ENCODE peak calls at places on chromosomes 4 and X, in five cellular contexts. R, U, O, S and D are unnamed samples. For H3K4me1, the result is how much of the 10 kb centered on the place peaks cover.

GRCh38 chr4:31844350-31844749 is 1124.2 kb downstream of the PCDH7 start:
- DNase-seq in S (no peak), R (no peak), U (no peak), O (no peak), D (no peak)

GRCh38 chrX:97639526-97639925 is 755.8 kb downstream of the RPA4 start:
- DNase-seq in S (no peak), O (no peak), R (peak), U (no peak), D (no peak)

GRCh38 chr4:13611283-13611842 is 16.2 kb downstream of the BOD1L1 start:
- DNase-seq in U (no peak), S (no peak), R (peak), O (no peak), D (no peak)

GRCh38 chrX:38095971-38096529 is 89.7 kb downstream of the SYTL5 start:
- DNase-seq in U (no peak), O (no peak), R (no peak), S (no peak), D (no peak)

GRCh38 chr4:165700855-165701254 is 172.2 kb upstream of the TLL1 start:
- DNase-seq in R (no peak), U (no peak), O (no peak), S (no peak), D (peak)

GRCh38 chr4:8771258-8771590 is 100.4 kb downstream of the HMX1 start:
- DNase-seq in O (peak), S (no peak), U (peak), R (no peak), D (peak)

GRCh38 chr4:7351014-7351413 is 83.7 kb downstream of the PSAPL1 start:
- DNase-seq in R (no peak), O (no peak), S (no peak), U (no peak), D (no peak)

GRCh38 chrX:72540318-72540717 is 32.3 kb downstream of the HDAC8 start:
- DNase-seq in U (no peak), O (no peak), S (no peak), R (no peak), D (no peak)

GRCh38 chr4:142262956-142263355 is 583.1 kb downstream of the INPP4B start:
- DNase-seq in U (no peak), S (no peak), R (no peak), O (no peak), D (no peak)

GRCh38 chr4:143348233-143349077 is 11.8 kb downstream of the GAB1 start:
- DNase-seq in S (no peak), U (no peak), O (no peak), R (no peak), D (peak)
- H3K4me1 ChIP-seq in S (under half), U (under half), O (under half), R (half or more), D (under half)

DNA sequence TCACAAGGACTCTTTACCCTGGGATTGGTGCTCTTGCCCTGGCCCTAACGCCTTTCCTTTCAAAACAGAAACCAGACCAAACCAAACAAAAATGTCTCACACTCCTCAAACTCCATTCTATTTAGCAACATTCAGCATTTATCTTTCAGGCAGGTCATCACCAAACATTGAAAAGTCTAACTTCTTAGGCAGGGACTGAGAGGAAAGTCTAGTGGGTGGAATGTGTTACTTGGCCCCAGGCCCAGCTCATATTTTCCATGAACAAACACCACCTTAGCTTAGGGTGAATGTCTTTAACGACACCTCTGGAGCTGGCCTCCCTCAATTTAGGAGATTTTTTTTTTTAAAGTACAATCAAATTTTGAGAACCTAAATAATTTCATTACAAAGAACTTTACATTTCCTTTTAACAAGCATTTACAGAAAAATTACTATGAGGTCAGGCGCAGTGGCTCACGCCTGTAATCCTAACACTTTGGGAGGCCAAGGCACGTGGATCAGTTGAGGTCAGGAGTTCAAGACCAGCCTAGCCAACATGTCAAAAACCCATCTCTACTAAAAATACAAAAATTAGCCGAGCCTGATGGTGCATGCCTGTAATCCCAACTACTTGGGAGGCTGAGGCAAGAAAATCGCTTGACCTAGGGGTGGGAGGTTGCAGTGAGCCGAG is 10.2 kb upstream of the N4BP2 start:
- DNase-seq in O (no peak), U (no peak), R (no peak), S (no peak), D (peak)
- TF ChIP-seq CTCF in O (no peak), U (no peak), R (no peak), S (no peak), D (peak)

DNA sequence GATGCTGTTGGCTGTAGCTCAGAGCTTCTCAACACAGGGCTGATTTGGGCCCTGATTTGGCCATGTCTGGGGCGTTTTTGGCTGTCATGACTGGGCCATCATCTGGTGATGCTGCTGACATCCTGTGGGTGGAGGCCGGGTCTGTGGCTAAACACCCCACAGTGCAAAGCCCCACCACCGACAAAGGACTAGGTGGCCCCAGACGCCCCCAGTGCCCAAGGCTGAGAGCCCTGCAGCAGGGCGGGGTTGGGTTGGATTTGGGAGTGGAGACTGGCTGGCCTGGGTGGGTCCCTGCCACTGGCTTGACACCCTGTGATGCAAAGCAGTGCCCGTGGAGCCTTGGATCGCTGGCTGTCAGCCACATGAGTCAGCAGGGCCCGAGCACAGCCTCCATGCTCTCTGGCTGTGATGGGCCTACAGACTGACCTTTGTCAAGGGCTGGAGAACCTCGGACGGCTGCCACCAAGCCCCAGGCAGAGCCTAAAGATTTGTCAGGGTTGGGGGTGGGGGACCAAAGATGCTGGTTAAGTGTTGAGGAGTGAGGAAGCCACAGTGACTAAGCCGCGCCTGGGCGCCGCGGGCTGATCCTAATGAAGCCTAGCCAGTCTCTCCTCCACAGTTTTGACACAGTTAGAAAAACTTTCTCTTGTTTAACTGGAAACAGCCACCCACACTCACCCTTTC is 28.3 kb downstream of the CYTL1 start:
- DNase-seq in R (no peak), O (peak), U (no peak), S (peak), D (no peak)
- H3K4me3 ChIP-seq in R (no peak), O (no peak), U (no peak), S (no peak), D (no peak)

GRCh38 chrX:134661295-134661694 is 3.0 kb upstream of the PLAC1 start:
- DNase-seq in O (no peak), R (no peak), U (no peak), S (no peak), D (no peak)
- H3K4me1 ChIP-seq in O (under half), R (under half), U (under half), S (under half), D (under half)

DNA sequence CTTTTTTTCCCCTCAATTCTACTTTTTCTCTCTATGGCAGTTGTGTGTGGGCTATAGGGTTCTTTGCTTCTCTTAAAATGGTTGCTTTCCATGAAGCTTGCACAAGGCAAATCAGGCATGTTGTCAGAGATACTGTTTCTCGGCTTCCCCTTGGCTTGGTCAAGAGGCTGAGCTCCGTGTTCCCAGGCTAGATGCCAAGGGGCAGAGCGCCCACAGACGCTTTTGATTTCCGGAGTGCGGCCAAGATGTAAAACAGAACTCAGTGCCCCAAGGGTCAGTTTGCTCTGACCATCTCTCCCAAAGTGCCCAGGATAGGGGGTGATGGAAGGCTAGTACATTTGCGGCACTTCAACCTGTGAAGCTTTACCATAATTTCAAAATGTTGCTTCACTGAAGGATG is 64.2 kb upstream of the DIPK2B start:
- DNase-seq in S (no peak), U (no peak), R (no peak), O (no peak), D (no peak)
- TF ChIP-seq CTCF in S (no peak), U (no peak), R (no peak), O (no peak), D (no peak)

DNA sequence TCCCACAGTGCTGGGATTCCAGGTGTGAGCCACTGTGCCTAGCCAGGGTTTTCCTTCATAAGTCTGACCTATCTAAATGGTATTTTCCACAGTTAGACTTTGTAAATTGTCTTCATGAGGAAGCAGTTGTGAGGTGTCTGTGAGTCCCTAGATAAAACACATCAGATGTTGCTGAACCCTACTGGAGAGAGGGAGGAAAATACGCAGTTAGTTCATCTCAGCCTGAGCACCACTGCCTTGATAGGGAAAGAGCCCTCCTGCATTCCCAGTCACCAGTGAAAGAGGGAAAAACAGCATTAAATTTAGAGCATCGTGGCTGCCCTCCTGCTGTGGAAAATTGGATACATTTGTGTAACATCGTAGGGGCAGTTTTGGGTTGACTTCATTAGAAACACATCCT is 31.7 kb upstream of the CLDN34 start:
- DNase-seq in R (no peak), S (no peak), O (no peak), U (no peak), D (no peak)
- H3K4me3 ChIP-seq in R (no peak), S (no peak), O (no peak), U (no peak), D (no peak)

GRCh38 chrX:44980883-44981282 is 107.9 kb downstream of the KDM6A start:
- DNase-seq in R (no peak), O (no peak), U (no peak), S (no peak), D (no peak)

GRCh38 chrX:44980403-44980802 is 107.4 kb downstream of the KDM6A start:
- DNase-seq in S (no peak), U (no peak), R (no peak), O (no peak), D (no peak)

GRCh38 chrX:44975666-44976263 is 102.8 kb downstream of the KDM6A start:
- DNase-seq in U (no peak), O (no peak), R (no peak), S (no peak), D (no peak)

GRCh38 chrX:44974462-44974861 is 101.5 kb downstream of the KDM6A start:
- DNase-seq in U (no peak), O (no peak), S (no peak), R (no peak), D (no peak)

GRCh38 chrX:44978976-44979375 is 106.0 kb downstream of the KDM6A start:
- DNase-seq in S (no peak), O (no peak), U (no peak), R (no peak), D (no peak)
- H3K4me1 ChIP-seq in S (under half), O (under half), U (under half), R (under half), D (under half)